ENCODE peak calls at places on chromosomes 2 and 18, in nine cellular contexts. One of them, this sample, is unnamed.

GRCh38 chr2:44572196-44572900 is 210.6 kb downstream of the CAMKMT start:
- DNase-seq in fibroblast of pulmonary artery: no peak
- DNase-seq in BJ: no peak
- DNase-seq in endothelial cell: no peak
- DNase-seq in A549: no peak
- DNase-seq in brain microvascular endothelial cell: peak
- DNase-seq in WTC11: no peak
- DNase-seq in astrocyte of the spinal cord: peak
- DNase-seq in fibroblast of lung: peak
- DNase-seq in this sample: peak

GRCh38 chr18:71529708-71530303 is 1014.3 kb downstream of the CBLN2 start:
- DNase-seq in fibroblast of pulmonary artery: peak
- DNase-seq in BJ: no peak
- DNase-seq in endothelial cell: no peak
- DNase-seq in A549: no peak
- DNase-seq in brain microvascular endothelial cell: peak
- DNase-seq in WTC11: no peak
- DNase-seq in astrocyte of the spinal cord: peak
- DNase-seq in fibroblast of lung: peak
- DNase-seq in this sample: peak

GRCh38 chr2:239598732-239599090 is 197.9 kb upstream of the HDAC4 start:
- DNase-seq in fibroblast of pulmonary artery: no peak
- DNase-seq in BJ: no peak
- DNase-seq in endothelial cell: no peak
- DNase-seq in A549: no peak
- DNase-seq in brain microvascular endothelial cell: no peak
- DNase-seq in WTC11: no peak
- DNase-seq in astrocyte of the spinal cord: no peak
- DNase-seq in fibroblast of lung: no peak
- DNase-seq in this sample: no peak

GRCh38 chr2:88177556-88177955 is 7.4 kb downstream of the THNSL2 start:
- DNase-seq in fibroblast of pulmonary artery: no peak
- DNase-seq in BJ: no peak
- DNase-seq in endothelial cell: no peak
- DNase-seq in A549: no peak
- DNase-seq in brain microvascular endothelial cell: no peak
- DNase-seq in WTC11: no peak
- DNase-seq in astrocyte of the spinal cord: no peak
- DNase-seq in fibroblast of lung: peak
- DNase-seq in this sample: no peak

GRCh38 chr18:54162431-54162830 is 62.0 kb downstream of the MBD2 start:
- DNase-seq in fibroblast of pulmonary artery: peak
- DNase-seq in BJ: peak
- DNase-seq in endothelial cell: no peak
- DNase-seq in A549: no peak
- DNase-seq in brain microvascular endothelial cell: peak
- DNase-seq in WTC11: no peak
- DNase-seq in astrocyte of the spinal cord: peak
- DNase-seq in fibroblast of lung: peak
- DNase-seq in this sample: peak

GRCh38 chr2:110657721-110658305 is 20.1 kb downstream of the BUB1 start:
- DNase-seq in fibroblast of pulmonary artery: no peak
- DNase-seq in BJ: no peak
- DNase-seq in endothelial cell: no peak
- DNase-seq in A549: no peak
- DNase-seq in brain microvascular endothelial cell: no peak
- DNase-seq in WTC11: no peak
- DNase-seq in astrocyte of the spinal cord: no peak
- DNase-seq in fibroblast of lung: no peak
- DNase-seq in this sample: no peak

GRCh38 chr18:62420513-62421209 is 95.6 kb downstream of the TNFRSF11A start:
- DNase-seq in fibroblast of pulmonary artery: peak
- DNase-seq in BJ: no peak
- DNase-seq in endothelial cell: no peak
- DNase-seq in A549: peak
- DNase-seq in brain microvascular endothelial cell: peak
- DNase-seq in WTC11: no peak
- DNase-seq in astrocyte of the spinal cord: peak
- DNase-seq in fibroblast of lung: peak
- DNase-seq in this sample: peak

GRCh38 chr18:47032945-47033344 is 2.5 kb downstream of the ELOA2 start:
- DNase-seq in fibroblast of pulmonary artery: no peak
- DNase-seq in BJ: no peak
- DNase-seq in endothelial cell: no peak
- DNase-seq in A549: no peak
- DNase-seq in brain microvascular endothelial cell: no peak
- DNase-seq in WTC11: no peak
- DNase-seq in astrocyte of the spinal cord: no peak
- DNase-seq in fibroblast of lung: no peak
- DNase-seq in this sample: no peak

GRCh38 chr2:40512246-40512645 is 60.4 kb upstream of the SLC8A1 start:
- DNase-seq in fibroblast of pulmonary artery: peak
- DNase-seq in BJ: no peak
- DNase-seq in endothelial cell: no peak
- DNase-seq in A549: no peak
- DNase-seq in brain microvascular endothelial cell: peak
- DNase-seq in WTC11: no peak
- DNase-seq in astrocyte of the spinal cord: no peak
- DNase-seq in fibroblast of lung: no peak
- DNase-seq in this sample: no peak

GRCh38 chr18:58813090-58813489 is 51.6 kb upstream of the ZNF532 start:
- DNase-seq in fibroblast of pulmonary artery: no peak
- DNase-seq in BJ: no peak
- DNase-seq in endothelial cell: no peak
- DNase-seq in A549: no peak
- DNase-seq in brain microvascular endothelial cell: no peak
- DNase-seq in WTC11: no peak
- DNase-seq in astrocyte of the spinal cord: no peak
- DNase-seq in fibroblast of lung: no peak
- DNase-seq in this sample: no peak

GRCh38 chr18:68735498-68736343 is 20.8 kb upstream of the TMX3 start:
- DNase-seq in fibroblast of pulmonary artery: peak
- DNase-seq in BJ: peak
- DNase-seq in endothelial cell: no peak
- DNase-seq in A549: peak
- DNase-seq in brain microvascular endothelial cell: peak
- DNase-seq in WTC11: no peak
- DNase-seq in astrocyte of the spinal cord: peak
- DNase-seq in fibroblast of lung: peak
- DNase-seq in this sample: peak

GRCh38 chr2:144834954-144835633 is 315.2 kb upstream of the ZEB2 start:
- DNase-seq in fibroblast of pulmonary artery: peak
- DNase-seq in BJ: peak
- DNase-seq in endothelial cell: no peak
- DNase-seq in A549: no peak
- DNase-seq in brain microvascular endothelial cell: peak
- DNase-seq in WTC11: no peak
- DNase-seq in astrocyte of the spinal cord: peak
- DNase-seq in fibroblast of lung: peak
- DNase-seq in this sample: peak

GRCh38 chr18:51153659-51154371 is 43.7 kb downstream of the MEX3C start:
- DNase-seq in fibroblast of pulmonary artery: no peak
- DNase-seq in BJ: no peak
- DNase-seq in endothelial cell: no peak
- DNase-seq in A549: no peak
- DNase-seq in brain microvascular endothelial cell: no peak
- DNase-seq in WTC11: no peak
- DNase-seq in astrocyte of the spinal cord: no peak
- DNase-seq in fibroblast of lung: no peak
- DNase-seq in this sample: no peak

GRCh38 chr2:236345081-236345714 is 81.0 kb upstream of the ASB18 start:
- DNase-seq in fibroblast of pulmonary artery: no peak
- DNase-seq in BJ: no peak
- DNase-seq in endothelial cell: no peak
- DNase-seq in A549: no peak
- DNase-seq in brain microvascular endothelial cell: no peak
- DNase-seq in WTC11: no peak
- DNase-seq in astrocyte of the spinal cord: no peak
- DNase-seq in fibroblast of lung: no peak
- DNase-seq in this sample: no peak

GRCh38 chr2:134314656-134315377 is 60.9 kb downstream of the MGAT5 start:
- DNase-seq in fibroblast of pulmonary artery: no peak
- DNase-seq in BJ: no peak
- DNase-seq in endothelial cell: no peak
- DNase-seq in A549: no peak
- DNase-seq in brain microvascular endothelial cell: no peak
- DNase-seq in WTC11: no peak
- DNase-seq in astrocyte of the spinal cord: no peak
- DNase-seq in fibroblast of lung: no peak
- DNase-seq in this sample: no peak

GRCh38 chr2:72613931-72614330 is 211.9 kb downstream of the EXOC6B start:
- DNase-seq in fibroblast of pulmonary artery: no peak
- DNase-seq in BJ: no peak
- DNase-seq in endothelial cell: no peak
- DNase-seq in A549: no peak
- DNase-seq in brain microvascular endothelial cell: no peak
- DNase-seq in WTC11: no peak
- DNase-seq in astrocyte of the spinal cord: no peak
- DNase-seq in fibroblast of lung: no peak
- DNase-seq in this sample: no peak

GRCh38 chr18:44705075-44705474 is 24.4 kb downstream of the SETBP1 start:
- DNase-seq in fibroblast of pulmonary artery: no peak
- DNase-seq in BJ: no peak
- DNase-seq in endothelial cell: no peak
- DNase-seq in A549: no peak
- DNase-seq in brain microvascular endothelial cell: no peak
- DNase-seq in WTC11: no peak
- DNase-seq in astrocyte of the spinal cord: no peak
- DNase-seq in fibroblast of lung: no peak
- DNase-seq in this sample: no peak

DNA sequence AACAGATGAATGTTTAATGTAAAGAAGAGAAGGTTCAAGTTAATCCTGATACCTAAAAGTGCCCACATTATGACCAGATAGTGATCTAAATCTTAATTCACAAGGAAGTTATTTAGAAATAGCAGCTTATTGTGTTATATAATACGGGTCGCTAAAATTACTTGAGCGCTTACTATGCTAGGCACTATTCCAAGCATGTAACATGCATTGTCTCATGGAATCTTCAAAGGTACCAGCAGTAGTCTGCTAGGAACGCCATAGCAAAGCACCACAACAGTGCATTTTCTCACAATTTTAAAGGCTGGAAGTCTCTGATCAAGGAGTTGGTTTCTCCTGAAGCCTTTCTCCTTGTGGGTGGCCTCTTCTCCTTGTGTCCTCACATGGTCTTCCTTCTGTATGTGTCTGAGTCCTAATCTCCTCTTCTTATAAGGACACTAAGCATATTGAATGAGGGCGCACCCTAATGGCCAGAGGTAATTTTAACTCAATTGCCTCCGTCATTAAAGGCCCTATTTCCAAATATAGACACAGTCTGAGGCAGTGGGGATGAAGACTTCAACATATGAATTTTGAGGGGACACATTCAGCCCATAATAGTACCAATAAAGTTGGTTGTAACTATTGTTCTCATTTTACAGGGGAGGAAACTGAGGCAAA is 118.4 kb downstream of the LRRC30 start:
- DNase-seq in fibroblast of pulmonary artery: peak
- DNase-seq in BJ: no peak
- DNase-seq in endothelial cell: no peak
- DNase-seq in A549: no peak
- DNase-seq in brain microvascular endothelial cell: no peak
- DNase-seq in WTC11: no peak
- DNase-seq in astrocyte of the spinal cord: no peak
- DNase-seq in fibroblast of lung: no peak
- DNase-seq in this sample: peak
- TF ChIP-seq CTCF in fibroblast of pulmonary artery: no peak
- TF ChIP-seq CTCF in BJ: no peak
- TF ChIP-seq CTCF in endothelial cell: no peak
- TF ChIP-seq CTCF in A549: no peak
- TF ChIP-seq CTCF in brain microvascular endothelial cell: no peak
- TF ChIP-seq CTCF in WTC11: no peak
- TF ChIP-seq CTCF in astrocyte of the spinal cord: no peak
- TF ChIP-seq CTCF in fibroblast of lung: no peak
- TF ChIP-seq CTCF in this sample: no peak

GRCh38 chr2:2173633-2174032 is 157.4 kb downstream of the MYT1L start:
- DNase-seq in fibroblast of pulmonary artery: no peak
- DNase-seq in BJ: no peak
- DNase-seq in endothelial cell: no peak
- DNase-seq in A549: no peak
- DNase-seq in brain microvascular endothelial cell: no peak
- DNase-seq in WTC11: no peak
- DNase-seq in astrocyte of the spinal cord: no peak
- DNase-seq in fibroblast of lung: no peak
- DNase-seq in this sample: no peak
- TF ChIP-seq CTCF in fibroblast of pulmonary artery: no peak
- TF ChIP-seq CTCF in BJ: no peak
- TF ChIP-seq CTCF in endothelial cell: no peak
- TF ChIP-seq CTCF in A549: no peak
- TF ChIP-seq CTCF in brain microvascular endothelial cell: no peak
- TF ChIP-seq CTCF in WTC11: no peak
- TF ChIP-seq CTCF in astrocyte of the spinal cord: no peak
- TF ChIP-seq CTCF in fibroblast of lung: no peak
- TF ChIP-seq CTCF in this sample: no peak

GRCh38 chr2:84858123-84858522 is 22.8 kb downstream of the TRABD2A start:
- DNase-seq in fibroblast of pulmonary artery: no peak
- DNase-seq in BJ: no peak
- DNase-seq in endothelial cell: no peak
- DNase-seq in A549: no peak
- DNase-seq in brain microvascular endothelial cell: no peak
- DNase-seq in WTC11: peak
- DNase-seq in astrocyte of the spinal cord: no peak
- DNase-seq in fibroblast of lung: no peak
- DNase-seq in this sample: no peak
- TF ChIP-seq CTCF in fibroblast of pulmonary artery: no peak
- TF ChIP-seq CTCF in BJ: peak
- TF ChIP-seq CTCF in endothelial cell: no peak
- TF ChIP-seq CTCF in A549: no peak
- TF ChIP-seq CTCF in brain microvascular endothelial cell: peak
- TF ChIP-seq CTCF in WTC11: no peak
- TF ChIP-seq CTCF in astrocyte of the spinal cord: peak
- TF ChIP-seq CTCF in fibroblast of lung: peak
- TF ChIP-seq CTCF in this sample: no peak

GRCh38 chr2:25566694-25567093 is 106.7 kb downstream of the DTNB start:
- DNase-seq in fibroblast of pulmonary artery: peak
- DNase-seq in BJ: no peak
- DNase-seq in endothelial cell: no peak
- DNase-seq in A549: no peak
- DNase-seq in brain microvascular endothelial cell: peak
- DNase-seq in WTC11: no peak
- DNase-seq in astrocyte of the spinal cord: no peak
- DNase-seq in fibroblast of lung: peak
- DNase-seq in this sample: no peak

GRCh38 chr2:25570161-25570840 is 103.1 kb downstream of the DTNB start:
- DNase-seq in fibroblast of pulmonary artery: peak
- DNase-seq in BJ: no peak
- DNase-seq in endothelial cell: no peak
- DNase-seq in A549: no peak
- DNase-seq in brain microvascular endothelial cell: no peak
- DNase-seq in WTC11: no peak
- DNase-seq in astrocyte of the spinal cord: no peak
- DNase-seq in fibroblast of lung: peak
- DNase-seq in this sample: no peak

GRCh38 chr2:25567406-25567805 is 106.0 kb downstream of the DTNB start:
- DNase-seq in fibroblast of pulmonary artery: peak
- DNase-seq in BJ: peak
- DNase-seq in endothelial cell: no peak
- DNase-seq in A549: peak
- DNase-seq in brain microvascular endothelial cell: peak
- DNase-seq in WTC11: no peak
- DNase-seq in astrocyte of the spinal cord: peak
- DNase-seq in fibroblast of lung: peak
- DNase-seq in this sample: peak

GRCh38 chr2:25561136-25561850 is 112.1 kb downstream of the DTNB start:
- DNase-seq in fibroblast of pulmonary artery: no peak
- DNase-seq in BJ: no peak
- DNase-seq in endothelial cell: no peak
- DNase-seq in A549: no peak
- DNase-seq in brain microvascular endothelial cell: no peak
- DNase-seq in WTC11: no peak
- DNase-seq in astrocyte of the spinal cord: no peak
- DNase-seq in fibroblast of lung: no peak
- DNase-seq in this sample: no peak

GRCh38 chr2:25566094-25566493 is 107.3 kb downstream of the DTNB start:
- DNase-seq in fibroblast of pulmonary artery: no peak
- DNase-seq in BJ: no peak
- DNase-seq in endothelial cell: no peak
- DNase-seq in A549: no peak
- DNase-seq in brain microvascular endothelial cell: no peak
- DNase-seq in WTC11: no peak
- DNase-seq in astrocyte of the spinal cord: no peak
- DNase-seq in fibroblast of lung: no peak
- DNase-seq in this sample: no peak
- TF ChIP-seq CTCF in fibroblast of pulmonary artery: no peak
- TF ChIP-seq CTCF in BJ: no peak
- TF ChIP-seq CTCF in endothelial cell: no peak
- TF ChIP-seq CTCF in A549: no peak
- TF ChIP-seq CTCF in brain microvascular endothelial cell: no peak
- TF ChIP-seq CTCF in WTC11: no peak
- TF ChIP-seq CTCF in astrocyte of the spinal cord: no peak
- TF ChIP-seq CTCF in fibroblast of lung: no peak
- TF ChIP-seq CTCF in this sample: no peak

This sample was measured in MCF 10A.